ENCODE peak calls at places on chromosomes 6 and 20, in nine cellular contexts. H is psoas muscle, K is Peyer's patch, M is brain microvascular endothelial cell, G is stomach, E is testis, V is left lung, R is neuronal stem cell, J is IMR-90. B is an unnamed sample.

GRCh38 chr6:161233986-161234620 is 39.8 kb downstream of the AGPAT4 start:
- DNase-seq in R (no peak), K (no peak), E (no peak), G (peak), J (peak), M (peak), H (peak), V (peak), B (no peak)

GRCh38 chr6:106315765-106316375 is 9.7 kb downstream of the ATG5 start:
- DNase-seq in G (no peak), M (peak), R (no peak), V (no peak), H (no peak), K (no peak), E (no peak), J (no peak), B (no peak)

GRCh38 chr20:57663241-57663640 is 43.0 kb upstream of the ZBP1 start:
- DNase-seq in K (peak), M (no peak), V (peak), G (no peak), H (no peak), R (no peak), J (no peak), E (no peak), B (no peak)

GRCh38 chr20:61445741-61446140 is 193.7 kb downstream of the CDH4 start:
- DNase-seq in E (peak), J (no peak), K (no peak), H (no peak), M (no peak), R (no peak), G (no peak), V (no peak), B (no peak)

GRCh38 chr20:56515657-56516381 is 8.7 kb upstream of the FAM209A start:
- DNase-seq in R (no peak), J (peak), K (no peak), M (no peak), E (no peak), V (no peak), H (no peak), G (no peak), B (no peak)

GRCh38 chr6:144895313-144895712 is 610.2 kb downstream of the UTRN start:
- DNase-seq in M (no peak), R (no peak), V (no peak), G (no peak), E (no peak), H (no peak), K (no peak), J (no peak), B (no peak)

GRCh38 chr6:136525586-136526195 is 24.5 kb downstream of the MAP7 start:
- DNase-seq in R (no peak), K (no peak), H (no peak), E (no peak), J (no peak), M (no peak), G (no peak), V (no peak), B (no peak)

GRCh38 chr6:144298167-144298671 is 13.1 kb downstream of the UTRN start:
- DNase-seq in V (no peak), R (no peak), M (no peak), K (no peak), E (no peak), G (no peak), J (no peak), H (no peak), B (no peak)

GRCh38 chr6:99348823-99349619 is 453 bp downstream of the FAXC start:
- DNase-seq in H (no peak), R (peak), K (no peak), M (no peak), E (peak), J (peak), V (no peak), G (no peak), B (peak)

GRCh38 chr6:150592377-150592995 is 7.2 kb upstream of the PLEKHG1 start:
- DNase-seq in E (no peak), G (no peak), M (no peak), J (no peak), K (no peak), H (no peak), V (no peak), R (no peak), B (no peak)

GRCh38 chr20:3090565-3090964 is 6.0 kb upstream of the AVP start:
- DNase-seq in R (no peak), G (no peak), V (no peak), K (no peak), E (no peak), M (no peak), J (no peak), H (no peak), B (no peak)

GRCh38 chr6:16747232-16748027 is 13.8 kb downstream of the ATXN1 start:
- DNase-seq in H (no peak), J (peak), V (no peak), M (no peak), E (no peak), K (no peak), G (no peak), R (no peak), B (no peak)

DNA sequence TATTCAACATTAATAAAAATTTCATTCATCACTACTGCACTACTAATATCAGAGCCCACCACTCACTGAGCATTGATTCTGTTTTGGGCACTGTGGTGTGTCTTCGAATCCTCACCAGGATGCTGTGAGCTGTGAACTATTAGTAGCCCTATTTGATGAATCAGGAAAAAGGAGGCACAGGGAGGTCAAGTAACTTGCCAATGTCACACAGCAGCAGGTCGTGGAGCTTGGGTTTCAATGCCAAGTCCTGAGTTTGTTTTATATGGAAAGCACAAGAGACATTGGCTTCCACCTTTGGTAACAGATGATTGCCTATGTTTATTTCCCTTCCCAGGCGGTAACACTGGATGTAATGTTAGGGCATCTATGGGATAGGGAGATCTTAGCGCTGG is 15.0 kb downstream of the NQO2 start:
- DNase-seq in G (no peak), V (no peak), H (no peak), J (no peak), R (no peak), E (no peak), M (no peak), K (no peak), B (no peak)
- H3K27ac ChIP-seq in G (no peak), V (peak), H (no peak), J (no peak), R (no peak), E (no peak), M (no peak), K (no peak), B (no peak)

GRCh38 chr6:54048782-54049181 is 62.5 kb upstream of the MLIP start:
- DNase-seq in G (no peak), H (no peak), K (no peak), J (no peak), M (no peak), E (no peak), R (no peak), V (no peak), B (no peak)
- H3K4me3 ChIP-seq in G (no peak), H (peak), K (no peak), J (no peak), M (no peak), E (no peak), R (no peak), V (no peak), B (no peak)

GRCh38 chr6:157748839-157749571 is 74.0 kb upstream of the SNX9 start:
- DNase-seq in E (no peak), R (no peak), V (no peak), M (no peak), H (no peak), J (no peak), G (no peak), K (no peak), B (no peak)
- H3K27ac ChIP-seq in E (no peak), R (no peak), V (no peak), M (no peak), H (no peak), J (no peak), G (no peak), K (no peak), B (no peak)

DNA sequence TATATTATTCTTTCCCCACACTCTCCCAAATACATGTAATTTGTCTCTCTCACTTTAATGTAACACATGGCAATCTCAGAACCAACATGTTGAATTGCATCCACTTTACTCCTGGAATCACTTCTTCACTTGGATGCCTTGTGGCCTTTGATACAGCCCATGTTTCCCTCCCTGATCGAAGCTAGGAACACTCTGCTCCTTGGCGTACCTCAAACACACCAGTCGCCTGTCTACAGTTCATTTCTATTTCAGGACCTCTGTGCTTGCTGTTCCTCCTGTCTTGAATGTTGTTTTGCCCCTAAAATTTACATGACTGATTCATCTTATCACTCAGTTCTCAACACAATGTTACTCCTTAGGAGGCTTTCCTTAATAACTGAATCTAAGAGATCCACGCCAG is 102.3 kb upstream of the VSTM2L start:
- DNase-seq in M (no peak), R (no peak), G (no peak), V (no peak), H (no peak), J (no peak), K (no peak), E (no peak), B (no peak)
- H3K4me3 ChIP-seq in M (no peak), R (no peak), G (no peak), V (no peak), H (no peak), J (no peak), K (no peak), E (no peak), B (no peak)

GRCh38 chr20:23082846-23083552 is 3.1 kb downstream of the CD93 start:
- DNase-seq in J (no peak), H (no peak), G (no peak), E (peak), V (peak), K (no peak), R (no peak), M (no peak), B (no peak)
- H3K27ac ChIP-seq in J (no peak), H (peak), G (peak), E (peak), V (peak), K (peak), R (no peak), M (no peak), B (no peak)

GRCh38 chr20:348972-349841 is 2.3 kb downstream of the NRSN2 start:
- DNase-seq in G (peak), H (no peak), K (no peak), V (no peak), J (no peak), R (no peak), E (no peak), M (no peak), B (no peak)
- H3K4me3 ChIP-seq in G (no peak), H (no peak), K (no peak), V (no peak), J (no peak), R (no peak), E (no peak), M (no peak), B (no peak)

GRCh38 chr20:766906-767305 is 1.4 kb downstream of the SLC52A3 start:
- DNase-seq in V (no peak), M (no peak), G (no peak), R (no peak), H (no peak), J (no peak), K (no peak), E (no peak), B (no peak)

GRCh38 chr20:771741-772464 is 3.6 kb upstream of the SLC52A3 start:
- DNase-seq in M (no peak), V (no peak), E (no peak), J (no peak), R (no peak), K (peak), G (no peak), H (no peak), B (no peak)

GRCh38 chr20:764255-764654 is 4.0 kb downstream of the SLC52A3 start:
- DNase-seq in G (no peak), V (no peak), R (no peak), H (no peak), J (no peak), E (no peak), M (no peak), K (no peak), B (no peak)

GRCh38 chr20:770691-771090 is 2.4 kb upstream of the SLC52A3 start:
- DNase-seq in G (no peak), E (no peak), H (no peak), V (no peak), J (no peak), R (no peak), K (no peak), M (no peak), B (no peak)

DNA sequence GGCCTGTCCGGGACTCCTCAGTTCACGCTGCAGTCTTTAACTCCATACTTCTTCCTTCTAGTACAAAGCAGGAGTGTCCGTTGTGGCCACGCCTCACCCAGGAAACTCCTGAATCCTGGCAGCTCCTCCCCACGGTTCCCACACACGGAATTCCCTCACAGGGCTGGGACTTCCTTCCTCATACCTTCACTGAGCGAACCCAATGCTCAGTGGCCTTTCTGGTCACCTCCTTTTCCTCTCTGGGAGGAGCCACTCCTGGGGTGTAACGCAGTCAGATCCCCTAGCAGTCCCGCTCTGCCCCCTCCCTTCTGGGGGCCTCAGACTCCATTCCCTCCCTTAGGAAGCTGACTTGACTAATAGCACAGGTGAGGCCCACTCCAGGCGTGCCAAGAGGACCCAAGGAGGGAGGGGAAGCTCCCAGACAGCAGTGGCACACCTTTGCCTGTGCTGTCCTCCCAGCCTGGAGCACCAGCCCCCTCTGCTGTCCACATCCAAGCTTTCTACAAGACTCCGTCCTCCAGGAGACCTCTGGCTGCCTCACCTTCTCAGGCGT is at the start of gene SLC52A3:
- DNase-seq in R (no peak), K (peak), E (peak), G (peak), V (peak), J (no peak), M (no peak), H (no peak), B (peak)
- H3K27ac ChIP-seq in R (no peak), K (peak), E (peak), G (peak), V (peak), J (no peak), M (no peak), H (no peak), B (no peak)

DNA sequence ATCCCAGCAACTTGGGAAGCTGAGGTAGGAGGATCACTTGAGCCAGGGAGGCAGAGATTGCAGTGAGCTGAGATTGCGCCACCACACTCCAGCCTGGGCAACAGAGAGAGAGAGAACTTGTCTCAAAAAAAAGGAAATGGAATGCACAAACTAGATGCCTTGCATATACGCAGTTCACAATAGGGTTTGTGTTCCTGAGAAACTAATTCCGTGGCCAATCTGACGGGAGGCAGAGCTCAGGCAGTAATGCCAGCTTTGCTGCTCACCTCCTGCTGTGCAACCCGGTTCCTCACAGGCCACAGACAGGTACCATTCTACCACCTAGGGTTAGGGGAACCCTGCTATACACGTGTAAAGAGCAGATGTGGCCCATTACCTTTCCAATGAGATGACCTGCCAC is 1.4 kb downstream of the CDK5RAP1 start:
- DNase-seq in M (no peak), E (no peak), K (no peak), J (no peak), V (no peak), G (no peak), R (no peak), H (no peak), B (no peak)
- H3K4me3 ChIP-seq in M (no peak), E (no peak), K (peak), J (no peak), V (peak), G (peak), R (peak), H (peak), B (no peak)

GRCh38 chr6:43858161-43859153 is 88.4 kb downstream of the VEGFA start:
- DNase-seq in K (peak), V (no peak), J (no peak), G (no peak), H (no peak), E (no peak), M (no peak), R (peak), B (peak)
- H3K27ac ChIP-seq in K (no peak), V (no peak), J (no peak), G (no peak), H (no peak), E (no peak), M (no peak), R (peak), B (peak)

GRCh38 chr20:53643031-53643832 is 49.6 kb upstream of the ZNF217 start:
- DNase-seq in H (no peak), G (peak), R (no peak), V (peak), E (no peak), J (peak), K (peak), M (peak), B (no peak)
- H3K4me3 ChIP-seq in H (peak), G (no peak), R (no peak), V (peak), E (no peak), J (no peak), K (no peak), M (no peak), B (no peak)